ENCODE peak calls at places on chromosomes 4 and X, in five cellular contexts. One of them, this sample, is unnamed.

GRCh38 chr4:136495076-136495475 is 1037.2 kb downstream of the PCDH18 start:
- DNase-seq in prostate gland: no peak
- DNase-seq in A549: no peak
- DNase-seq in bronchial epithelial cell: no peak
- DNase-seq in A673: no peak
- DNase-seq in this sample: no peak

GRCh38 chr4:48944659-48945290 is 38.2 kb upstream of the OCIAD2 start:
- DNase-seq in prostate gland: no peak
- DNase-seq in A549: no peak
- DNase-seq in bronchial epithelial cell: peak
- DNase-seq in A673: peak
- DNase-seq in this sample: peak

GRCh38 chrX:132592880-132593279 is 104.0 kb upstream of the MBNL3 start:
- DNase-seq in prostate gland: no peak
- DNase-seq in A549: no peak
- DNase-seq in bronchial epithelial cell: peak
- DNase-seq in A673: peak
- DNase-seq in this sample: peak

GRCh38 chrX:77527233-77528001 is 80.2 kb downstream of the FGF16 start:
- DNase-seq in prostate gland: no peak
- DNase-seq in A549: no peak
- DNase-seq in bronchial epithelial cell: no peak
- DNase-seq in A673: no peak
- DNase-seq in this sample: no peak

GRCh38 chr4:113575391-113575790 is 186.1 kb downstream of the CAMK2D start:
- DNase-seq in prostate gland: no peak
- DNase-seq in A549: no peak
- DNase-seq in bronchial epithelial cell: no peak
- DNase-seq in A673: no peak
- DNase-seq in this sample: no peak

GRCh38 chr4:161828061-161828460 is 335.7 kb downstream of the FSTL5 start:
- DNase-seq in prostate gland: no peak
- DNase-seq in A549: no peak
- DNase-seq in bronchial epithelial cell: no peak
- DNase-seq in A673: peak
- DNase-seq in this sample: no peak

GRCh38 chrX:150062292-150063137 is 124.2 kb upstream of the EOLA2 start:
- DNase-seq in prostate gland: no peak
- DNase-seq in A549: no peak
- DNase-seq in bronchial epithelial cell: peak
- DNase-seq in A673: peak
- DNase-seq in this sample: no peak

GRCh38 chr4:183333983-183334382 is 11.8 kb upstream of the CLDN24 start:
- DNase-seq in prostate gland: no peak
- DNase-seq in A549: peak
- DNase-seq in bronchial epithelial cell: peak
- DNase-seq in A673: peak
- DNase-seq in this sample: peak

GRCh38 chrX:129347291-129347690 is 176.0 kb downstream of the SMARCA1 start:
- DNase-seq in prostate gland: no peak
- DNase-seq in A549: no peak
- DNase-seq in bronchial epithelial cell: no peak
- DNase-seq in A673: peak
- DNase-seq in this sample: no peak

GRCh38 chr4:95637047-95637600 is 88.4 kb upstream of the UNC5C start:
- DNase-seq in prostate gland: no peak
- DNase-seq in A549: peak
- DNase-seq in bronchial epithelial cell: peak
- DNase-seq in A673: peak
- DNase-seq in this sample: no peak

GRCh38 chrX:37745354-37745753 is 34.5 kb upstream of the CYBB start:
- DNase-seq in prostate gland: peak
- DNase-seq in A549: peak
- DNase-seq in bronchial epithelial cell: peak
- DNase-seq in A673: peak
- DNase-seq in this sample: peak

GRCh38 chrX:19883878-19884277 is 3.5 kb downstream of the SH3KBP1 start:
- DNase-seq in prostate gland: no peak
- DNase-seq in A549: no peak
- DNase-seq in bronchial epithelial cell: peak
- DNase-seq in A673: no peak
- DNase-seq in this sample: peak

GRCh38 chrX:63754141-63754859 is 30.7 kb downstream of the ARHGEF9 start:
- DNase-seq in prostate gland: no peak
- DNase-seq in A549: peak
- DNase-seq in bronchial epithelial cell: peak
- DNase-seq in A673: peak
- DNase-seq in this sample: peak

GRCh38 chr4:58600290-58600689 is 1490.1 kb upstream of the IGFBP7 start:
- DNase-seq in prostate gland: no peak
- DNase-seq in A549: no peak
- DNase-seq in bronchial epithelial cell: no peak
- DNase-seq in A673: no peak
- DNase-seq in this sample: no peak

GRCh38 chr4:101835121-101835904 is 44.8 kb downstream of the BANK1 start:
- DNase-seq in prostate gland: peak
- DNase-seq in A549: peak
- DNase-seq in bronchial epithelial cell: peak
- DNase-seq in A673: peak
- DNase-seq in this sample: peak

GRCh38 chrX:21934414-21934813 is 6.1 kb upstream of the SMS start:
- DNase-seq in prostate gland: no peak
- DNase-seq in A549: no peak
- DNase-seq in bronchial epithelial cell: peak
- DNase-seq in A673: no peak
- DNase-seq in this sample: no peak

GRCh38 chr4:31071807-31072486 is 351.8 kb downstream of the PCDH7 start:
- DNase-seq in prostate gland: no peak
- DNase-seq in A549: no peak
- DNase-seq in bronchial epithelial cell: peak
- DNase-seq in A673: peak
- DNase-seq in this sample: no peak

GRCh38 chr4:138275946-138276621 is 33.9 kb upstream of the SLC7A11 start:
- DNase-seq in prostate gland: no peak
- DNase-seq in A549: peak
- DNase-seq in bronchial epithelial cell: peak
- DNase-seq in A673: no peak
- DNase-seq in this sample: no peak

GRCh38 chr4:47705326-47705981 is 132.4 kb downstream of the CORIN start:
- DNase-seq in prostate gland: no peak
- DNase-seq in A549: no peak
- DNase-seq in bronchial epithelial cell: peak
- DNase-seq in A673: peak
- DNase-seq in this sample: no peak

GRCh38 chrX:48911407-48912182 is at the start of gene SLC35A2:
- DNase-seq in prostate gland: peak
- DNase-seq in A549: peak
- DNase-seq in bronchial epithelial cell: peak
- DNase-seq in A673: peak
- DNase-seq in this sample: peak

GRCh38 chr4:89382439-89382838 is 74.8 kb upstream of the GPRIN3 start:
- DNase-seq in prostate gland: no peak
- DNase-seq in A549: no peak
- DNase-seq in bronchial epithelial cell: no peak
- DNase-seq in A673: no peak
- DNase-seq in this sample: no peak

GRCh38 chr4:89379541-89380035 is 72.0 kb upstream of the GPRIN3 start:
- DNase-seq in prostate gland: no peak
- DNase-seq in A549: no peak
- DNase-seq in bronchial epithelial cell: no peak
- DNase-seq in A673: peak
- DNase-seq in this sample: no peak

DNA sequence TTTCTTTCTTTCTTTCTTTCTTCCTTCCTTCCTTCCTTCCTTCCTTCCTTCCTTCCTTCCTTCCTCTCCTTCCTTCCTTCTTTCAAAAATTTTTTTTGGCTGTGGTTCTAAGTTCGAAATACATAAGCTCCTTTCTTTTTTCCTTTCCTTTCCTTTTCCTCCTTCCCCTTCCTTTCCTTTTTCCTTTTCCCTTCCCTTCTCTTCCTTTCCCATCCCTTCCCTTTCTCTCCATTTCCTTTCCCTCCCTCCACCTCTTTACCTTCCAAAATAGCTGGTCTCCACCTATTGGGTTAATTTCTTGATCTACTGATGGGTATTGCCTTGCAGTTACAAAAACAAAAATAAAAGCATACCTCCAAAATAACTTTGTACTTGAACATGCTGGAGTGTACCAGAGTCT is 73.4 kb upstream of the GPRIN3 start:
- DNase-seq in prostate gland: no peak
- DNase-seq in A549: no peak
- DNase-seq in bronchial epithelial cell: no peak
- DNase-seq in A673: no peak
- DNase-seq in this sample: no peak
- TF ChIP-seq CTCF in prostate gland: no peak
- TF ChIP-seq CTCF in A549: no peak
- TF ChIP-seq CTCF in bronchial epithelial cell: no peak
- TF ChIP-seq CTCF in A673: no peak
- TF ChIP-seq CTCF in this sample: no peak

GRCh38 chr4:154399259-154399974 is 92.2 kb downstream of the DCHS2 start:
- DNase-seq in prostate gland: no peak
- DNase-seq in A549: peak
- DNase-seq in bronchial epithelial cell: peak
- DNase-seq in A673: peak
- DNase-seq in this sample: no peak
- TF ChIP-seq CTCF in prostate gland: peak
- TF ChIP-seq CTCF in A549: peak
- TF ChIP-seq CTCF in bronchial epithelial cell: peak
- TF ChIP-seq CTCF in A673: peak
- TF ChIP-seq CTCF in this sample: no peak

GRCh38 chr4:164771088-164771487 is 17.2 kb downstream of the SMIM31 start:
- DNase-seq in prostate gland: no peak
- DNase-seq in A549: no peak
- DNase-seq in bronchial epithelial cell: no peak
- DNase-seq in A673: peak
- DNase-seq in this sample: no peak

GRCh38 chr4:164770051-164770724 is 16.3 kb downstream of the SMIM31 start:
- DNase-seq in prostate gland: peak
- DNase-seq in A549: no peak
- DNase-seq in bronchial epithelial cell: no peak
- DNase-seq in A673: no peak
- DNase-seq in this sample: no peak

GRCh38 chr4:164772076-164772475 is 18.1 kb downstream of the SMIM31 start:
- DNase-seq in prostate gland: no peak
- DNase-seq in A549: no peak
- DNase-seq in bronchial epithelial cell: no peak
- DNase-seq in A673: no peak
- DNase-seq in this sample: no peak

GRCh38 chr4:164765096-164765495 is 11.2 kb downstream of the SMIM31 start:
- DNase-seq in prostate gland: no peak
- DNase-seq in A549: no peak
- DNase-seq in bronchial epithelial cell: no peak
- DNase-seq in A673: no peak
- DNase-seq in this sample: no peak

DNA sequence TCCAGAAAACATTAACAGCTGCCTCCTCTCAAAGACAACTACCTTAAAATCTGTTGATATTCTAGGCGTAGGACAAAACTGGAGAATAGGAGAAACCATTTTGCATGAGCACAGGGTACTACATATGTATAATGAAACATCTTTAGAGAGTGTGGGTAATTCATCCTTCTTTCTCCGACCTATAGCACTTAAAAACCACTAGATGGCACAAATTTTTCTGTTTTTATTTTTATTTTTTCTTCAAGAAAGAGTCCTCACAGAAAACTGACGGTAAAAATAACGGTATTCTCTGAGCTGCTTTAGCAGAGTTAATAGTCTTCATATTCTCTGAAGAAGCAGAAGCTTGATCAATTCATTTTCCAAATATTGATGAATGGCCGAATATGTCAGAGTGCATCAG is 14.6 kb downstream of the SMIM31 start:
- DNase-seq in prostate gland: no peak
- DNase-seq in A549: no peak
- DNase-seq in bronchial epithelial cell: no peak
- DNase-seq in A673: peak
- DNase-seq in this sample: no peak
- TF ChIP-seq CTCF in prostate gland: no peak
- TF ChIP-seq CTCF in A549: peak
- TF ChIP-seq CTCF in bronchial epithelial cell: peak
- TF ChIP-seq CTCF in A673: peak
- TF ChIP-seq CTCF in this sample: no peak

GRCh38 chr4:76733380-76733779 is 164.6 kb downstream of the SOWAHB start:
- DNase-seq in prostate gland: peak
- DNase-seq in A549: no peak
- DNase-seq in bronchial epithelial cell: peak
- DNase-seq in A673: no peak
- DNase-seq in this sample: peak
- TF ChIP-seq CTCF in prostate gland: peak
- TF ChIP-seq CTCF in A549: peak
- TF ChIP-seq CTCF in bronchial epithelial cell: peak
- TF ChIP-seq CTCF in A673: no peak
- TF ChIP-seq CTCF in this sample: peak

This sample was measured in Calu3.